ENCODE peak calls at places on chromosome 17, in nine cellular contexts. Q is esophagus squamous epithelium, A is upper lobe of left lung, M is endothelial cell of umbilical vein, Y is tibial nerve, H is HCT116, K is breast epithelium, L is heart left ventricle, N is uterus. U is an unnamed sample. For H3K4me1 and H3K27me3, the result is how much of the 10 kb centered on the place peaks cover.

GRCh38 chr17:6596511-6596910 is 40.2 kb upstream of the PITPNM3 start:
- DNase-seq in Q (no peak), A (no peak), M (no peak), Y (no peak), H (no peak), K (no peak), L (no peak), N (no peak), U (no peak)

GRCh38 chr17:2222901-2223616 is 80.5 kb downstream of the SMG6 start:
- DNase-seq in Q (no peak), A (no peak), M (peak), Y (peak), H (no peak), K (no peak), L (peak), N (peak), U (peak)

GRCh38 chr17:3770471-3770870 is 30.5 kb downstream of the ITGAE start:
- DNase-seq in Q (no peak), A (no peak), M (no peak), Y (no peak), H (no peak), K (no peak), L (no peak), N (no peak), U (no peak)

GRCh38 chr17:22217135-22217534 is 524.8 kb downstream of the KCNJ18 start:
- DNase-seq in Q (no peak), A (peak), M (no peak), Y (no peak), H (no peak), K (no peak), L (no peak), N (no peak), U (no peak)

GRCh38 chr17:44587339-44587738 is 30.1 kb downstream of the FZD2 start:
- DNase-seq in Q (no peak), A (no peak), M (peak), Y (no peak), H (peak), K (no peak), L (peak), N (peak), U (no peak)

GRCh38 chr17:56602292-56603130 is 9.0 kb downstream of the NOG start:
- DNase-seq in Q (no peak), A (no peak), M (no peak), Y (no peak), H (no peak), K (no peak), L (no peak), N (no peak), U (no peak)

GRCh38 chr17:43003542-43004172 is 2.9 kb upstream of the IFI35 start:
- DNase-seq in Q (no peak), A (no peak), M (no peak), Y (no peak), H (peak), K (no peak), L (no peak), N (no peak), U (no peak)

GRCh38 chr17:8894673-8895578 is 27.5 kb upstream of the PIK3R6 start:
- DNase-seq in Q (no peak), A (no peak), M (peak), Y (peak), H (peak), K (peak), L (peak), N (no peak), U (no peak)

GRCh38 chr17:8470447-8471047 is 34.9 kb downstream of the NDEL1 start:
- DNase-seq in Q (no peak), A (peak), M (no peak), Y (no peak), H (no peak), K (peak), L (peak), N (peak), U (no peak)

GRCh38 chr17:58333396-58334207 is 5.0 kb upstream of the TSPOAP1 start:
- DNase-seq in Q (no peak), A (no peak), M (no peak), Y (no peak), H (no peak), K (no peak), L (no peak), N (no peak), U (no peak)

GRCh38 chr17:16425698-16426659 is 10.6 kb downstream of the TRPV2 start:
- DNase-seq in Q (no peak), A (no peak), M (no peak), Y (no peak), H (no peak), K (no peak), L (no peak), N (no peak), U (no peak)

GRCh38 chr17:68383443-68384321 is 73.6 kb downstream of the WIPI1 start:
- DNase-seq in Q (no peak), A (no peak), M (peak), Y (no peak), H (peak), K (no peak), L (peak), N (peak), U (no peak)

GRCh38 chr17:63841350-63842172 is 924 bp downstream of the SMARCD2 start:
- DNase-seq in Q (no peak), A (peak), M (peak), Y (no peak), H (no peak), K (peak), L (peak), N (peak), U (peak)

GRCh38 chr17:34840758-34841157 is 120.5 kb downstream of the CCT6B start:
- DNase-seq in Q (no peak), A (no peak), M (no peak), Y (no peak), H (no peak), K (no peak), L (no peak), N (no peak), U (no peak)

GRCh38 chr17:63171428-63172205 is 205.6 kb downstream of the TANC2 start:
- DNase-seq in Q (no peak), A (no peak), M (peak), Y (no peak), H (no peak), K (no peak), L (no peak), N (no peak), U (no peak)

GRCh38 chr17:35846055-35846809 is 22.5 kb downstream of the HEATR9 start:
- DNase-seq in Q (no peak), A (no peak), M (no peak), Y (no peak), H (no peak), K (no peak), L (no peak), N (no peak), U (no peak)

GRCh38 chr17:68257924-68258323 is 10.1 kb downstream of the AMZ2 start:
- DNase-seq in Q (no peak), A (no peak), M (no peak), Y (no peak), H (no peak), K (no peak), L (no peak), N (no peak), U (no peak)

GRCh38 chr17:67974598-67975066 is 21.6 kb downstream of the C17orf58 start:
- DNase-seq in Q (no peak), A (no peak), M (peak), Y (no peak), H (no peak), K (no peak), L (no peak), N (no peak), U (no peak)

GRCh38 chr17:82487898-82488297 is 29.4 kb downstream of the NARF start:
- DNase-seq in Q (no peak), A (no peak), M (no peak), Y (no peak), H (no peak), K (no peak), L (no peak), N (no peak), U (no peak)

GRCh38 chr17:14301279-14301760 is 439 bp downstream of the HS3ST3B1 start:
- DNase-seq in Q (no peak), A (no peak), M (no peak), Y (no peak), H (no peak), K (no peak), L (no peak), N (no peak), U (no peak)

GRCh38 chr17:60356947-60357346 is 35.0 kb downstream of the USP32 start:
- DNase-seq in Q (no peak), A (no peak), M (no peak), Y (no peak), H (no peak), K (no peak), L (no peak), N (peak), U (no peak)

GRCh38 chr17:40548982-40549680 is 16.1 kb downstream of the CCR7 start:
- DNase-seq in Q (no peak), A (no peak), M (peak), Y (peak), H (no peak), K (peak), L (no peak), N (peak), U (peak)

GRCh38 chr17:40548491-40548981 is 16.7 kb downstream of the CCR7 start:
- DNase-seq in Q (no peak), A (no peak), M (no peak), Y (no peak), H (no peak), K (peak), L (no peak), N (peak), U (no peak)

GRCh38 chr17:40545660-40546059 is 19.6 kb downstream of the CCR7 start:
- DNase-seq in Q (no peak), A (no peak), M (no peak), Y (peak), H (no peak), K (peak), L (no peak), N (peak), U (no peak)

GRCh38 chr17:40547785-40548478 is 17.3 kb downstream of the CCR7 start:
- DNase-seq in Q (no peak), A (no peak), M (no peak), Y (no peak), H (no peak), K (no peak), L (no peak), N (no peak), U (no peak)

DNA sequence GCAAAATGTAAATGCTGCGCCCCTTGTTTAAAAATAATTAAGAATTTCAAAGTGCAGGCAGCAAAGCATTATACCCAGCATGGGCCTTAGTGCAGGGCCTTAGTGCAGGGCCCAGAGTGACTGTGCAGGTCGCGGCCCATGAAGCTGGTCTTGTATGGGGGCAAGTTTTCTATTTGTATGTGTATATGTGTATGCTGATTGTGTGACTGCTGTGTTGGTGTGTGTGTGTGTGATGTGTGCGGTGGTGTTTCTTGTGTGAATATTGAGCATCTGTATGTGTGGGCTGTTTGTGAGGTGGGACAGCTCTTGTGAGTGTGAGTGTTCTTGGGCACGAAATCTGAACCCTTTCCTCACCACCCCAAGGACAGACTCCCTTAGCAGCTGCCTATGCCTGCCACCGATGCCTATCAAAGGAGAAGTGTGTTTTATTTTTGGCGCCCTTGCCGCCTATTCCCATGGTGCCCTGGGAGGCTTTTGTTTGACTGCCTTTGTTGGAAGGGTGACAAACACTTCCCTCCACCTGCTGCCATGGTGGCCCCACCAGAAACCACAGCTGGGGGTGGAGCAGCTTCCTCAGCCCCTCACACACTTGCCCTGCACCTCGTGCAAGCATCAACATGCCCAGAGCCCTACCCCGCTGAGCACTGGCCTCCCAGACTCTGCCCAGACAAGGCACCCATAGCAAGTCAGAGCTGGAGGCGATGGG is 18.0 kb downstream of the CCR7 start:
- DNase-seq in Q (no peak), A (no peak), M (no peak), Y (peak), H (no peak), K (no peak), L (no peak), N (peak), U (no peak)
- H3K4me1 ChIP-seq in Q (half or more), A (half or more), M (under half), Y (under half), H (under half), K (under half), L (half or more), N (under half), U (half or more)

GRCh38 chr17:48873696-48874443 is 18.7 kb upstream of the ATP5MC1 start:
- DNase-seq in Q (no peak), A (no peak), M (no peak), Y (no peak), H (no peak), K (no peak), L (no peak), N (no peak), U (no peak)

GRCh38 chr17:48871035-48871550 is 21.5 kb upstream of the ATP5MC1 start:
- DNase-seq in Q (no peak), A (no peak), M (no peak), Y (no peak), H (no peak), K (no peak), L (no peak), N (no peak), U (no peak)

GRCh38 chr17:48873212-48873611 is 19.4 kb upstream of the ATP5MC1 start:
- DNase-seq in Q (no peak), A (no peak), M (peak), Y (no peak), H (no peak), K (no peak), L (peak), N (peak), U (no peak)

GRCh38 chr17:48869821-48870318 is 22.7 kb upstream of the ATP5MC1 start:
- DNase-seq in Q (no peak), A (no peak), M (no peak), Y (no peak), H (no peak), K (no peak), L (no peak), N (no peak), U (no peak)

DNA sequence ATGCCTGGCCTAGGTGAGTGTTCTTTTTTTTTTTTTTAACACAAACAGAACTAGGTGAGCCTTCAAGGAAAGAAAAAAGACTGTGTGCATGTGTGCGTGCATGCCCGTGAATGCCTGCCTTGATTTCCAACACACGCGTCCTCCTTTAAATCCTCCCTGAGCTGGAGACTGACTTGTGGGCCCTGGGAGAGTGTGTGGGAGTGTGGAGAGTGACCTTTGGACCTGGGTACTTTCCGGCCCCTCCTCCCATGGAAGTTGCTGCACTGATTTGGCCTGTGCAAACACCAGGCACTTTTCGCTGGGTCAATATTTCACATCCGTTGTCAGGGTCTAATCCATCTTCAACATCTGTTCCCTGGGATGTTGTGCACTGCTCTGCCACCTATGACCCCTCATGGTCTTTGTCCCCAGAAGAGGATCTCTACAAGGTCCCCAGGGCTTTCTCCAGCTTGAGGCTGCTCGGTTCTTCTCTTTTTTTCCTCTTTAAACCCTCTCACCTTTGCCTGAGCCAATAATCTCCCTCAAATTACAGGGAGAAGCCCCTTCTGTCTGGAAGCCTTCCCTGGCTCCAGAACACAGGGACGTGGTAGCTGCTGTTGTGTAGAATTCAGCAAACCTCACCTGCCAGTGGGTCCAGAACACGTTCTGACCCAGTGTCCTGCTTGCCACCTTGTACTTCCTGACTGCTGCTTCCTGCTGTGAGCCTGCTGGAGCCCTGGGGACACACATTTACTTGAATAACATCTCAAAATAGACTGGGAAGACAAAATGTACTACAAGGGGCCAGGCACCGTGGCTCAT is 20.8 kb upstream of the ATP5MC1 start:
- DNase-seq in Q (no peak), A (no peak), M (peak), Y (peak), H (no peak), K (no peak), L (peak), N (peak), U (no peak)
- TF ChIP-seq POLR2A in Q (no peak), A (no peak), M (no peak), Y (no peak), H (no peak), K (no peak), L (no peak), N (no peak), U (no peak)

DNA sequence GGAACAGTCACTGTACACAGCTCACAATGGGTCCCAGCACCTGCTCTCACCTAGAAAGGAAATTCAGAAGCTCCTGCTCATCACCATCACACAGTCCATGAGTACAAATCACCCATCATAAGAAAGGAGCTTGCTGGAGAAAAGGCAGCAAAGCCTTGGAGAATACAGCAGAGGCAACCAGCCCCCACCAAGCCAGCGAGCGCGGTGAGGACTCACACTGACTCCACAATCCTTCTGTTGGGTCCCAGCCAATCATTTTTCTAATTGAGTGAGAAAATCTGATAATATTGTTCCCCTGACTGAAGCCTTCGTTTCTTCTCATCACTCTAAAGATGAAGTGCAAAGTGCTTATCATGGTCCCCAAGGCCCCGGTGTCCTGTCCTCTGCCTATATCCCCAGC is 298.3 kb downstream of the SLC39A11 start:
- DNase-seq in Q (no peak), A (no peak), M (no peak), Y (no peak), H (no peak), K (no peak), L (no peak), N (no peak), U (no peak)
- H3K27me3 ChIP-seq in Q (under half), A (under half), M (under half), Y (under half), H (under half), K (under half), L (under half), N (under half), U (under half)

GRCh38 chr17:78346605-78347250 is 13.1 kb downstream of the SOCS3 start:
- DNase-seq in Q (no peak), A (no peak), M (no peak), Y (no peak), H (no peak), K (no peak), L (no peak), N (no peak), U (no peak)
- H3K4me1 ChIP-seq in Q (half or more), A (half or more), M (under half), Y (under half), H (half or more), K (under half), L (half or more), N (under half), U (half or more)

DNA sequence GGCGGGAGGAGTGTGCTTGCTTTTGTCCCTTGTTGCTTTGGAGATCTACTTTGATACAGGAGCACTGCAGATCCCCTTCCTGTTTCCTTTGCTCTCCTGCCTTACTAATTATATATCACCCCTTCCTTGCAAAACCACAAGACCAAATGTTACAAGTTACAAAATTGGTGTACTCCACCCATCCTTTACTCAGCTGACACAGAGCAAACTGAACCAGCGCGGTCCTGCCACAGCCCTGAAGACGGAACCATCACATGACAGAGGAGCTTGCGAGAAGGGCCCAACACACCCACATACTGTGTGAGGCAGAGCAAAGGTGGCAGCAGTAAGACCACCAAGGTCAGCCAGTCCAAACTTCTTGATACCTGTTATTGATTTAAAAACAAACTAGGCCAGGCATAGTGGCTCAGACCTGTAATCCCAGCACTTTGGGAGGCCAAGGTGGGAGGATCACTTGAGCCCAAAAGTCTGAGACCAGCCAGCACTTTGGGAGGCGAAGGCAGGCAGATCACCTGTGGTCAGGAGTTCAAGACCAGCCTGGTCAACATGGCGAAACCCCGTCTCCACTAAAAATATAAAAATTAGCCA is 33.2 kb downstream of the CYTH1 start:
- DNase-seq in Q (peak), A (no peak), M (peak), Y (peak), H (no peak), K (no peak), L (peak), N (peak), U (peak)
- TF ChIP-seq POLR2A in Q (no peak), A (no peak), M (no peak), Y (no peak), H (no peak), K (no peak), L (no peak), N (peak), U (peak)

DNA sequence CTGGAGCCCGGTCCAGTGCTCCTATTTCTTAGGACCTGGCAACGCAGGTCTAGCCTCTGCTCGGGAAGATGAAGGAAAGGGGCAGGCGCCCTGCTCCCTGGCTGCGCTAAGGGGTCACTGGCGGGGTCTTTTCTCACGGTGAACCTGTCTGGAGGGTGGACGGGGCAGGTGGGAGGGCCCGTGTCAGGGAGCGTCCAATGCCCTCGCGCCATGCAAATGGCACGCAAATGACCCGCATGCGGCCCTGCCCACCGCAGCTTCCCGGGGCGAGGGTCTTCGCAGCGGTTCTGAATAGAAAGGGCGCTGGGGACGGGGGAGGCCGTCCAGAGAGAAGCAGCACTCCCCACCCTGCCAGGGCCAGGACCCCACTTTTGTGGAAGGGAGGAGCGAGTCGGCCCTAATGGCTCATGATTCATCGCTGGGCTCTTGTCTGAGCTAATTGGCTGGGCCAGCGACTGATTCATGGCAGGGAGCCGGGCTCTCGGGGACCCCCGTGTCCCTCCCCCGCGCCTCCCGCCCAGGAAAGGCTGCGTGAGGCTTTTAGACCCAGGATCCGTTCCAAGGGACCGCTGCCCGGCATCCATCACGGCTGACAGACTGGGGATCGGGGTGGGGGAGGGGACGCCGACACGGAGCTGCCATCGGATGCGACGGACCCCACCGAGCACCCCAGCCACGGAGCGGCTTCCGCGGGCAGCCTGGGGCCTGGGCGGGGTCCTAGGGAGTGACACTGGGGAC is 25.1 kb upstream of the NGFR start:
- DNase-seq in Q (no peak), A (peak), M (no peak), Y (no peak), H (no peak), K (no peak), L (peak), N (no peak), U (no peak)
- H3K27me3 ChIP-seq in Q (under half), A (under half), M (under half), Y (under half), H (under half), K (under half), L (under half), N (under half), U (under half)

U was measured in gastrocnemius medialis.